ENCODE peak calls at places on chromosome 2, in ten cellular contexts. One of them, this sample, is unnamed.

GRCh38 chr2:26979761-26980160 is 9.3 kb downstream of the MAPRE3 start:
- DNase-seq in neural crest cell: no peak
- DNase-seq in SHP77: no peak
- DNase-seq in progenitor cell of endocrine pancreas: no peak
- DNase-seq in activated T-cell treated with anti-CD3 and anti-CD28 coated beads for 1 hour: no peak
- DNase-seq in Right ventricle myocardium superior: no peak
- DNase-seq in amniotic stem cell: no peak
- DNase-seq in activated naive CD4-positive, alpha-beta T cell: no peak
- DNase-seq in NCI-H748 treated with DMSO at 0.1 percent for 48 hours: no peak
- DNase-seq in Caki2: no peak
- DNase-seq in this sample: no peak

GRCh38 chr2:61180686-61181085 is 18.7 kb downstream of the C2orf74 start:
- DNase-seq in NCI-H748 treated with DMSO at 0.1 percent for 48 hours: no peak
- DNase-seq in progenitor cell of endocrine pancreas: no peak
- DNase-seq in Caki2: no peak
- DNase-seq in activated T-cell treated with anti-CD3 and anti-CD28 coated beads for 1 hour: no peak
- DNase-seq in SHP77: no peak
- DNase-seq in amniotic stem cell: no peak
- DNase-seq in Right ventricle myocardium superior: no peak
- DNase-seq in neural crest cell: no peak
- DNase-seq in activated naive CD4-positive, alpha-beta T cell: no peak
- DNase-seq in this sample: no peak

GRCh38 chr2:202051499-202052161 is 18.0 kb downstream of the FZD7 start:
- DNase-seq in progenitor cell of endocrine pancreas: no peak
- DNase-seq in activated naive CD4-positive, alpha-beta T cell: no peak
- DNase-seq in activated T-cell treated with anti-CD3 and anti-CD28 coated beads for 1 hour: no peak
- DNase-seq in amniotic stem cell: no peak
- DNase-seq in NCI-H748 treated with DMSO at 0.1 percent for 48 hours: no peak
- DNase-seq in SHP77: no peak
- DNase-seq in Caki2: no peak
- DNase-seq in neural crest cell: no peak
- DNase-seq in Right ventricle myocardium superior: no peak
- DNase-seq in this sample: no peak

GRCh38 chr2:46504685-46505559 is 25.6 kb downstream of the TMEM247 start:
- DNase-seq in activated T-cell treated with anti-CD3 and anti-CD28 coated beads for 1 hour: no peak
- DNase-seq in amniotic stem cell: no peak
- DNase-seq in SHP77: no peak
- DNase-seq in Caki2: no peak
- DNase-seq in Right ventricle myocardium superior: no peak
- DNase-seq in activated naive CD4-positive, alpha-beta T cell: no peak
- DNase-seq in neural crest cell: no peak
- DNase-seq in progenitor cell of endocrine pancreas: no peak
- DNase-seq in NCI-H748 treated with DMSO at 0.1 percent for 48 hours: no peak
- DNase-seq in this sample: no peak

GRCh38 chr2:23639406-23639982 is 254.5 kb downstream of the KLHL29 start:
- DNase-seq in progenitor cell of endocrine pancreas: no peak
- DNase-seq in Caki2: no peak
- DNase-seq in neural crest cell: no peak
- DNase-seq in Right ventricle myocardium superior: no peak
- DNase-seq in amniotic stem cell: no peak
- DNase-seq in activated T-cell treated with anti-CD3 and anti-CD28 coated beads for 1 hour: no peak
- DNase-seq in NCI-H748 treated with DMSO at 0.1 percent for 48 hours: no peak
- DNase-seq in activated naive CD4-positive, alpha-beta T cell: no peak
- DNase-seq in SHP77: no peak
- DNase-seq in this sample: no peak

GRCh38 chr2:74019516-74019915 is 34.8 kb downstream of the TET3 start:
- DNase-seq in Caki2: no peak
- DNase-seq in activated naive CD4-positive, alpha-beta T cell: no peak
- DNase-seq in neural crest cell: no peak
- DNase-seq in SHP77: no peak
- DNase-seq in amniotic stem cell: no peak
- DNase-seq in Right ventricle myocardium superior: no peak
- DNase-seq in NCI-H748 treated with DMSO at 0.1 percent for 48 hours: no peak
- DNase-seq in progenitor cell of endocrine pancreas: no peak
- DNase-seq in activated T-cell treated with anti-CD3 and anti-CD28 coated beads for 1 hour: no peak
- DNase-seq in this sample: no peak

GRCh38 chr2:36461039-36461681 is 105.6 kb downstream of the CRIM1 start:
- DNase-seq in activated naive CD4-positive, alpha-beta T cell: no peak
- DNase-seq in NCI-H748 treated with DMSO at 0.1 percent for 48 hours: no peak
- DNase-seq in Right ventricle myocardium superior: no peak
- DNase-seq in SHP77: no peak
- DNase-seq in Caki2: peak; percentile 53
- DNase-seq in neural crest cell: no peak
- DNase-seq in amniotic stem cell: peak; percentile 64
- DNase-seq in progenitor cell of endocrine pancreas: no peak
- DNase-seq in activated T-cell treated with anti-CD3 and anti-CD28 coated beads for 1 hour: no peak
- DNase-seq in this sample: peak; percentile 63

GRCh38 chr2:9764153-9764778 is 79.0 kb upstream of the TAF1B start:
- DNase-seq in NCI-H748 treated with DMSO at 0.1 percent for 48 hours: no peak
- DNase-seq in Right ventricle myocardium superior: no peak
- DNase-seq in progenitor cell of endocrine pancreas: no peak
- DNase-seq in activated T-cell treated with anti-CD3 and anti-CD28 coated beads for 1 hour: no peak
- DNase-seq in activated naive CD4-positive, alpha-beta T cell: no peak
- DNase-seq in neural crest cell: no peak
- DNase-seq in Caki2: no peak
- DNase-seq in SHP77: no peak
- DNase-seq in amniotic stem cell: no peak
- DNase-seq in this sample: no peak

GRCh38 chr2:46283693-46284092 is 13.5 kb upstream of the EPAS1 start:
- DNase-seq in Caki2: no peak
- DNase-seq in progenitor cell of endocrine pancreas: no peak
- DNase-seq in neural crest cell: no peak
- DNase-seq in activated naive CD4-positive, alpha-beta T cell: no peak
- DNase-seq in SHP77: no peak
- DNase-seq in amniotic stem cell: no peak
- DNase-seq in NCI-H748 treated with DMSO at 0.1 percent for 48 hours: no peak
- DNase-seq in Right ventricle myocardium superior: no peak
- DNase-seq in activated T-cell treated with anti-CD3 and anti-CD28 coated beads for 1 hour: no peak
- DNase-seq in this sample: no peak

This sample was measured in smooth muscle cell of the brain vasculature.